ENCODE peak calls at places on chromosomes 1 and 21, in seven cellular contexts. R is fibroblast of mammary gland; U is putamen; G is DMS153; Y is stimulated activated CD8-positive, alpha-beta memory T cell treated with anti-CD3 and anti-CD28 coated beads, Interleukin-7, amount 100 ng/mL, for 1 hour; C is GM04503; X is stimulated activated CD4-positive, alpha-beta T cell treated with anti-CD3 and anti-CD28 coated beads, Interleukin-1b, Interleukin-23, amount 100 ng/mL, for 4 hours. F is an unnamed sample.
A peak's percentile ranks its signal among the peaks of the same experiment; 100 is the strongest.

GRCh38 chr1:236395780-236396664 is 1.9 kb downstream of the EDARADD start:
- DNase-seq in R (no peak), U (no peak), G (no peak), Y (no peak), C (no peak), X (no peak), F (no peak)

GRCh38 chr1:201537467-201537866 is 1.5 kb upstream of the NAV1 start:
- DNase-seq in R (no peak), U (no peak), G (no peak), Y (no peak), C (no peak), X (no peak), F (no peak)

GRCh38 chr21:36735201-36735515 is 36.2 kb downstream of the SIM2 start:
- DNase-seq in R (no peak), U (no peak), G (no peak), Y (no peak), C (no peak), X (no peak), F (no peak)

GRCh38 chr1:48772221-48772620 is 4.5 kb downstream of the BEND5 start:
- DNase-seq in R (no peak), U (no peak), G (no peak), Y (no peak), C (no peak), X (no peak), F (no peak)

GRCh38 chr1:222555992-222556615 is 8.2 kb upstream of the HHIPL2 start:
- DNase-seq in R (peak; percentile 12), U (no peak), G (no peak), Y (no peak), C (no peak), X (no peak), F (no peak)

GRCh38 chr1:27413004-27413403 is 20.6 kb downstream of the GPR3 start:
- DNase-seq in R (no peak), U (no peak), G (no peak), Y (no peak), C (no peak), X (no peak), F (no peak)

GRCh38 chr1:183925947-183926346 is 111.6 kb downstream of the COLGALT2 start:
- DNase-seq in R (no peak), U (no peak), G (no peak), Y (no peak), C (no peak), X (no peak), F (no peak)

GRCh38 chr21:27104749-27105439 is 138.0 kb upstream of the ADAMTS5 start:
- DNase-seq in R (peak; percentile 50), U (no peak), G (no peak), Y (no peak), C (no peak), X (no peak), F (no peak)

GRCh38 chr1:119651641-119652040 is 3.6 kb upstream of the ZNF697 start:
- DNase-seq in R (no peak), U (no peak), G (no peak), Y (no peak), C (no peak), X (no peak), F (no peak)

GRCh38 chr1:15215116-15215515 is 31.9 kb upstream of the FHAD1 start:
- DNase-seq in R (no peak), U (no peak), G (no peak), Y (no peak), C (no peak), X (no peak), F (no peak)

GRCh38 chr1:145963218-145964019 is 956 bp downstream of the ANKRD34A start:
- DNase-seq in R (peak; percentile 65), U (no peak), G (no peak), Y (no peak), C (no peak), X (no peak), F (no peak)

GRCh38 chr1:45518910-45519309 is 2.8 kb downstream of the PRDX1 start:
- DNase-seq in R (no peak), U (peak; percentile 63), G (no peak), Y (no peak), C (no peak), X (no peak), F (peak; percentile 82)

GRCh38 chr1:153509729-153510354 is 25.9 kb downstream of the S100A6 start:
- DNase-seq in R (peak; percentile 54), U (no peak), G (no peak), Y (peak; percentile 49), C (no peak), X (peak; percentile 56), F (no peak)

GRCh38 chr1:118692143-118692542 is 296.0 kb downstream of the TBX15 start:
- DNase-seq in R (peak; percentile 1), U (no peak), G (no peak), Y (no peak), C (no peak), X (no peak), F (no peak)

GRCh38 chr1:10308001-10308400 is 90.9 kb upstream of the PGD start:
- DNase-seq in R (peak; percentile 5), U (no peak), G (no peak), Y (no peak), C (no peak), X (no peak), F (no peak)

GRCh38 chr21:28333455-28334108 is 659.1 kb downstream of the LTN1 start:
- DNase-seq in R (peak; percentile 86), U (peak; percentile 23), G (no peak), Y (no peak), C (peak; percentile 71), X (no peak), F (no peak)

GRCh38 chr1:27544818-27545612 is 55.0 kb upstream of the WASF2 start:
- DNase-seq in R (peak; percentile 63), U (no peak), G (no peak), Y (no peak), C (no peak), X (no peak), F (no peak)

GRCh38 chr1:57312869-57313268 is 111.0 kb downstream of the DAB1 start:
- DNase-seq in R (no peak), U (no peak), G (no peak), Y (no peak), C (no peak), X (no peak), F (no peak)

GRCh38 chr1:167728818-167729410 is 7.1 kb downstream of the MPZL1 start:
- DNase-seq in R (no peak), U (no peak), G (no peak), Y (no peak), C (no peak), X (no peak), F (no peak)

GRCh38 chr21:15669247-15669646 is 60.5 kb upstream of the USP25 start:
- DNase-seq in R (peak; percentile 38), U (no peak), G (no peak), Y (no peak), C (no peak), X (no peak), F (no peak)

GRCh38 chr1:92310185-92310597 is 11.3 kb downstream of the RPAP2 start:
- DNase-seq in R (peak; percentile 44), U (no peak), G (no peak), Y (no peak), C (no peak), X (no peak), F (peak; percentile 20)

GRCh38 chr1:109198043-109198695 is 15.5 kb upstream of the SARS1 start:
- DNase-seq in R (peak; percentile 91), U (no peak), G (no peak), Y (no peak), C (peak; percentile 68), X (no peak), F (no peak)

F was measured in globus pallidus.